ENCODE peak calls at places on chromosomes 13 and 19, in ten cellular contexts. O is ovary, Z is AG04450, I is testis, Y is fibroblast of villous mesenchyme, X is glutamatergic neuron, D is heart right ventricle, A is Peyer's patch, K is suprapubic skin, Q is cardiac fibroblast. E is an unnamed sample.

GRCh38 chr13:24742294-24742693 is 21.7 kb upstream of the RNF17 start:
- DNase-seq in O (no peak), Z (no peak), D (no peak), K (no peak), A (no peak), Y (no peak), Q (no peak), I (no peak), X (no peak), E (peak; percentile 74)

GRCh38 chr19:52992109-52993004 is 21.4 kb upstream of the ERVV-1 start:
- DNase-seq in Z (no peak), O (peak; percentile 43), X (peak; percentile 15), D (peak; percentile 22), I (peak; percentile 26), Q (peak; percentile 7), K (no peak), Y (peak; percentile 23), A (no peak), E (no peak)

GRCh38 chr19:3608079-3608641 is 1.5 kb upstream of the TBXA2R start:
- DNase-seq in Y (no peak), Q (no peak), X (no peak), A (no peak), K (no peak), I (no peak), Z (no peak), O (no peak), D (no peak), E (no peak)

GRCh38 chr19:4639531-4640246 is 373 bp downstream of the TNFAIP8L1 start:
- DNase-seq in D (peak; percentile 57), Q (no peak), O (peak; percentile 55), X (no peak), I (no peak), Z (no peak), A (peak; percentile 63), Y (no peak), K (no peak), E (peak; percentile 91)

GRCh38 chr13:76848596-76848995 is 37.6 kb downstream of the KCTD12 start:
- DNase-seq in Y (peak; percentile 48), Q (peak; percentile 50), A (no peak), O (peak; percentile 32), I (peak; percentile 51), D (peak; percentile 28), K (peak; percentile 78), Z (no peak), X (peak; percentile 70), E (no peak)

GRCh38 chr19:15631817-15632216 is 8.9 kb upstream of the CYP4F3 start:
- DNase-seq in I (peak; percentile 43), D (no peak), Y (no peak), Z (no peak), K (no peak), Q (peak; percentile 8), A (no peak), X (peak; percentile 30), O (no peak), E (no peak)

GRCh38 chr13:44218501-44219240 is 155.0 kb upstream of the SERP2 start:
- DNase-seq in A (no peak), Y (no peak), Z (no peak), I (peak; percentile 50), D (peak; percentile 68), K (peak; percentile 83), X (no peak), O (peak; percentile 54), Q (peak; percentile 66), E (peak; percentile 93)

GRCh38 chr13:112104873-112105234 is 37.9 kb downstream of the SOX1 start:
- DNase-seq in D (no peak), X (no peak), Y (no peak), Z (no peak), O (no peak), K (no peak), I (no peak), Q (no peak), A (no peak), E (no peak)

GRCh38 chr13:94196426-94196825 is 283.1 kb downstream of the DCT start:
- DNase-seq in I (no peak), Y (peak; percentile 68), O (no peak), X (no peak), K (no peak), D (no peak), Q (no peak), Z (no peak), A (no peak), E (no peak)

GRCh38 chr13:112103971-112104872 is 37.3 kb downstream of the SOX1 start:
- DNase-seq in K (no peak), A (no peak), X (no peak), Z (no peak), Y (no peak), D (no peak), I (no peak), O (no peak), Q (no peak), E (no peak)

DNA sequence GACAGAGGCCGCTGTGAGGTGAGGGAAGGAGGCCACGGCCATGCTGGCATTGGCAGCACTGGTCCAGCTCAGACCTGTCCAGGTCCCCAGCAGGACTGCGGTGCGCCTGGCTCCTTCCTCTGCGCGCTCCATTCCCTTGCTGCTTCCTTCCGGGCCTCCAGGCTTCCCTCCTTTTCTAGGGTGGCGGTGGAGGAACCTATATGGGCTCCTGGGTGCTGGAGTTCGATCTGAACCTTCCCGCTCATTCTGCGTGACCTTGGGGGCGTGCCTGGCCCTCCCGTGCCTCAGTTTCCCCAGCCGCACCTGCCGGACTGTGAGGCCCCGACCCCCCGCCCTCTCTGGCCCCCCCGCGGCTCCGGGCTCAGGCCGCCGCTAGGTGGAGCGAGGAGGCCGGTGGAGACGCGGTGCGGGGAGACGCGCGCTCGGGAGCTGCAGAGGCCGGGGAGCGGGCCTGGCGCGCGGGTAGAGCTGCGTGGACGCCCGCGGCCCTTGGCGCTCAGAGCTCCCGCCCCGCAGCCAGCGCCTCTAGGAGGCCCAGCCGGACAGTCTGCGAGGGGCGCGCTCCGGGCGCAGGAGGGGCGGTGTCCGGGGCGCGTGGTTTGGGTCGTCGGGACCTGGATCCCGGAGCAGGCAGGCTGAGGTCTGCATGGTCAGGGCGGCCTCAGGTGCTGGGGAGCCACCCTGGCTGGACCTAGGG is 29.9 kb downstream of the EFNA2 start:
- DNase-seq in I (peak; percentile 67), O (peak; percentile 46), A (peak; percentile 75), K (no peak), X (peak; percentile 75), Y (peak; percentile 48), D (peak; percentile 59), Z (no peak), Q (peak; percentile 54), E (no peak)
- TF ChIP-seq CTCF in I (peak; percentile 38), O (peak; percentile 75), A (peak; percentile 39), K (peak; percentile 15), X (peak; percentile 56), Y (peak; percentile 64), D (peak; percentile 35), Z (peak; percentile 59), Q (peak; percentile 26), E (no peak)

DNA sequence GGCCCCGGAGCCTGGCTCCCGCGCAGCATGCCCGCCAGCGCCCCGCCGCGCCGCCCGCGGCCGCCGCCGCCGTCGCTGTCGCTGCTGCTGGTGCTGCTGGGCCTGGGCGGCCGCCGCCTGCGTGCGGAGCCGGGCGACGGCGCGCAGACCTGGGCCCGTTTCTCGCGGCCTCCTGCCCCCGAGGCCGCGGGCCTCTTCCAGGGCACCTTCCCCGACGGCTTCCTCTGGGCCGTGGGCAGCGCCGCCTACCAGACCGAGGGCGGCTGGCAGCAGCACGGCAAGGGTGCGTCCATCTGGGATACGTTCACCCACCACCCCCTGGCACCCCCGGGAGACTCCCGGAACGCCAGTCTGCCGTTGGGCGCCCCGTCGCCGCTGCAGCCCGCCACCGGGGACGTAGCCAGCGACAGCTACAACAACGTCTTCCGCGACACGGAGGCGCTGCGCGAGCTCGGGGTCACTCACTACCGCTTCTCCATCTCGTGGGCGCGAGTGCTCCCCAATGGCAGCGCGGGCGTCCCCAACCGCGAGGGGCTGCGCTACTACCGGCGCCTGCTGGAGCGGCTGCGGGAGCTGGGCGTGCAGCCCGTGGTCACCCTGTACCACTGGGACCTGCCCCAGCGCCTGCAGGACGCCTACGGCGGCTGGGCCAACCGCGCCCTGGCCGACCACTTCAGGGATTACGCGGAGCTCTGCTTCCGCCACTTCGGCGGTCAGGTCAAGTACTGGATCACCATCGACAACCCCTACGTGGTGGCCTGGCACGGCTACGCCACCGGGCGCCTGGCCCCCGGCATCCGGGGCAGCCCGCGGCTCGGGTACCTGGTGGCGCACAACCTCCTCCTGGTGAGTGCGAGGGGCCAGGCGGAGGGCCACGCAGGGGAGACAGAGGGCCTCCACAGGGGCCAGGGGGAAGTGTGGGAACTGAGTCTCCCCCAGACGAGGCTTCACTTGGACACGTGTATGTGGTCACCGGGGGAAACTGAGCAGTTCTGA is at the start of gene KL:
- DNase-seq in X (peak; percentile 45), I (peak; percentile 16), O (no peak), A (peak; percentile 65), D (peak; percentile 49), K (peak; percentile 80), Q (no peak), Y (no peak), Z (no peak), E (peak; percentile 88)
- TF ChIP-seq CTCF in X (no peak), I (no peak), O (no peak), A (no peak), D (no peak), K (no peak), Q (no peak), Y (peak; percentile 2), Z (no peak), E (no peak)

GRCh38 chr13:101453784-101454201 is 1.3 kb downstream of the ITGBL1 start:
- DNase-seq in D (peak; percentile 14), Y (no peak), K (no peak), O (no peak), Q (no peak), I (peak; percentile 20), X (no peak), A (no peak), Z (no peak), E (no peak)
- TF ChIP-seq CTCF in D (no peak), Y (peak; percentile 39), K (no peak), O (peak; percentile 33), Q (no peak), I (no peak), X (no peak), A (no peak), Z (no peak), E (no peak)

GRCh38 chr19:40604647-40605200 is 3.6 kb downstream of the LTBP4 start:
- DNase-seq in K (no peak), Y (no peak), Z (no peak), A (peak; percentile 72), I (no peak), O (peak; percentile 64), D (peak; percentile 40), X (no peak), Q (no peak), E (peak; percentile 92)

GRCh38 chr19:40601061-40601973 is at the start of gene LTBP4:
- DNase-seq in I (no peak), Z (no peak), Y (peak; percentile 31), X (peak; percentile 56), Q (peak; percentile 28), O (peak; percentile 88), D (peak; percentile 82), K (no peak), A (peak; percentile 69), E (peak; percentile 90)

GRCh38 chr19:40605201-40605971 is 4.2 kb downstream of the LTBP4 start:
- DNase-seq in D (peak; percentile 76), A (peak; percentile 95), O (peak; percentile 78), Z (no peak), I (peak; percentile 61), Q (peak; percentile 48), K (no peak), X (peak; percentile 60), Y (peak; percentile 71), E (peak; percentile 95)

GRCh38 chr19:40603071-40603718 is 2.0 kb downstream of the LTBP4 start:
- DNase-seq in Y (peak; percentile 77), Q (peak; percentile 65), X (no peak), Z (no peak), A (no peak), K (no peak), D (no peak), I (no peak), O (peak; percentile 46), E (peak; percentile 83)

GRCh38 chr19:40603719-40604646 is 2.8 kb downstream of the LTBP4 start:
- DNase-seq in I (peak; percentile 97), O (peak; percentile 99), D (peak; percentile 98), Y (peak; percentile 97), Z (peak; percentile 92), X (peak; percentile 90), Q (peak; percentile 97), A (peak; percentile 100), K (peak; percentile 99), E (peak; percentile 98)
- TF ChIP-seq CTCF in I (no peak), O (peak; percentile 28), D (no peak), Y (no peak), Z (no peak), X (no peak), Q (no peak), A (no peak), K (no peak), E (no peak)

E was measured in lower leg skin.